ENCODE peak calls at places on chromosomes 11 and 22, in six cellular contexts. I, J, A, F, O and V are unnamed samples.

GRCh38 chr11:119975561-119976152 is 162.3 kb downstream of the TRIM29 start:
- DNase-seq in J (no peak), A (no peak), O (no peak), F (peak; percentile 63), I (no peak), V (no peak)

GRCh38 chr11:112499153-112499907 is 238.7 kb upstream of the PLET1 start:
- DNase-seq in A (no peak), O (no peak), J (no peak), I (no peak), F (no peak), V (no peak)

GRCh38 chr11:44229664-44230063 is 80.3 kb downstream of the ALX4 start:
- DNase-seq in O (no peak), F (no peak), J (no peak), I (no peak), A (no peak), V (no peak)

GRCh38 chr11:28675183-28675582 is 567.0 kb downstream of the METTL15 start:
- DNase-seq in F (no peak), O (no peak), A (no peak), I (no peak), J (no peak), V (no peak)

GRCh38 chr11:69541501-69542313 is 60.2 kb downstream of the LINC01488 start:
- DNase-seq in J (no peak), I (no peak), F (no peak), A (no peak), O (no peak), V (no peak)

GRCh38 chr11:12177739-12178338 is 67.4 kb downstream of the MICAL2 start:
- DNase-seq in O (no peak), J (no peak), F (no peak), A (peak; percentile 62), I (no peak), V (no peak)

GRCh38 chr11:3947084-3947483 is 91.6 kb downstream of the STIM1 start:
- DNase-seq in I (no peak), J (peak; percentile 42), A (no peak), F (no peak), O (no peak), V (no peak)

GRCh38 chr11:71293961-71294782 is 41.8 kb upstream of the SHANK2 start:
- DNase-seq in F (no peak), J (no peak), I (no peak), O (no peak), A (no peak), V (no peak)

GRCh38 chr11:68938088-68938487 is 34.4 kb downstream of the IGHMBP2 start:
- DNase-seq in A (no peak), J (no peak), O (peak; percentile 41), F (no peak), I (no peak), V (no peak)

GRCh38 chr22:17970205-17970708 is 54.1 kb downstream of the MICAL3 start:
- DNase-seq in I (no peak), F (no peak), O (no peak), A (peak; percentile 65), J (no peak), V (no peak)

GRCh38 chr22:25101986-25102385 is 97.7 kb upstream of the CRYBB3 start:
- DNase-seq in A (no peak), F (no peak), I (no peak), O (no peak), J (no peak), V (no peak)

GRCh38 chr22:47788461-47788860 is 1026.0 kb downstream of the TBC1D22A start:
- DNase-seq in F (no peak), O (no peak), J (no peak), A (no peak), I (no peak), V (no peak)

GRCh38 chr11:105975128-105975527 is 46.9 kb downstream of the MSANTD4 start:
- DNase-seq in A (no peak), F (no peak), O (no peak), I (no peak), J (no peak), V (no peak)

GRCh38 chr11:28702450-28702790 is 594.2 kb downstream of the METTL15 start:
- DNase-seq in A (no peak), O (no peak), F (no peak), I (no peak), J (no peak), V (no peak)

GRCh38 chr11:9980931-9981330 is 313.1 kb downstream of the SBF2 start:
- DNase-seq in I (no peak), A (no peak), J (no peak), O (no peak), F (no peak), V (no peak)

GRCh38 chr22:32204211-32204855 is 540 bp downstream of the RFPL2 start:
- DNase-seq in F (no peak), J (no peak), A (no peak), O (no peak), I (no peak), V (no peak)

GRCh38 chr11:113906038-113906437 is 1.4 kb downstream of the HTR3B start:
- DNase-seq in J (peak; percentile 72), I (peak; percentile 8), O (no peak), A (no peak), F (no peak), V (no peak)

GRCh38 chr11:109000531-109000930 is 335.7 kb downstream of the DDX10 start:
- DNase-seq in O (no peak), J (no peak), F (no peak), I (no peak), A (no peak), V (no peak)

GRCh38 chr11:31340903-31341572 is 28.5 kb downstream of the DCDC1 start:
- DNase-seq in J (no peak), I (no peak), A (peak; percentile 23), O (no peak), F (no peak), V (no peak)

GRCh38 chr11:118633979-118634378 is 26.6 kb downstream of the PHLDB1 start:
- DNase-seq in O (no peak), F (no peak), I (no peak), A (no peak), J (no peak), V (no peak)

GRCh38 chr11:118635642-118636041 is 28.2 kb downstream of the PHLDB1 start:
- DNase-seq in J (no peak), I (no peak), O (no peak), A (no peak), F (no peak), V (no peak)

GRCh38 chr11:118636569-118637290 is 29.3 kb downstream of the PHLDB1 start:
- DNase-seq in J (no peak), F (no peak), O (no peak), A (no peak), I (no peak), V (no peak)

GRCh38 chr11:118634435-118635236 is 27.2 kb downstream of the PHLDB1 start:
- DNase-seq in I (no peak), O (peak; percentile 90), J (peak; percentile 88), F (peak; percentile 90), A (no peak), V (no peak)

GRCh38 chr11:118635237-118635591 is 27.8 kb downstream of the PHLDB1 start:
- DNase-seq in F (no peak), O (no peak), J (no peak), I (no peak), A (no peak), V (no peak)
- H3K4me3 ChIP-seq in F (peak overlapping the region; percentile 47), O (no peak overlapping the region), J (no peak overlapping the region), I (no peak overlapping the region), A (no peak overlapping the region), V (no peak overlapping the region)

DNA sequence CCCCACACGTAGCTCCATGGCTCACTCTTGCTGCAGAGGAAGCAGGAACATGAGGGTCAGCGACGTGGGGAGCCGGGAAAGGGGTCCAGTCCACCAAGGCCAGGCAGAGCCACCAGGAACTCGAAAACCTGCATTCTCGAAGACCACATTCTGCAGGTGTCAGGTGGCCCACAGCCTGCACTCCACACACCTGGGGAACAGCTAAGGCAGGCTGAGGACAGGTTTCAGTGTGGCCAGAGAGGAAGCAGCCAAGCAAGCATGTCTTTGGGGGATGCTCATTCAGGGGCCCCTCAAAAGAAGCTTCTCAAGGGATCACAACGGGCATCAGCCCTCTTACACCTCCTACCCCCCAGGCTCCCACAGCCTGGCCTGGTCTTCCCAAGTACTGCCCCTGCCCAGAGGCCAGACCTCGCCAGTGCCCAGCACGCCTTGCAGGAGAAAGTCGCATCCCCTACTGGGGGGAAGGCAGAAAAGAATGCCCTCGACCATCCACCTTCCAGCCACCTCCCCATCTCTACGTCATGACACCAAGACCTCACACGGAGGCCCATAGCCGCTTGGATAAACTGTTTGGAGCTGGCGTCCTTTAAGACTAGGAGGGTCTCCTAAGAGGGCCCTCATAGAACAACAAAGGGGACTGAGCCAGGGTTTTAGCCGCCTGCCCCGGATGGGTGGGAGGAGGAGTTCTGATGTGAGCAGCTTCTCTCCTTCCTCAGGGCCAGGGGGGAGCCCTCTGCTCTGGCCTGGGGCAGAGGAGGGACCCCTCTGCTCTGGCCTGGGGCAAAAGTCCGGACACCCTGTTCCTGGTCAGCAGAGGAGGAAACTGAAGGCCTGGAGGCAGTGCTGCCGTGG is 2.9 kb downstream of the CSNK1E start:
- DNase-seq in I (no peak), J (peak; percentile 44), F (no peak), A (no peak), O (no peak), V (no peak)
- TF ChIP-seq CTCF in I (no peak), J (no peak), F (no peak), A (peak; percentile 26), O (no peak), V (no peak)

DNA sequence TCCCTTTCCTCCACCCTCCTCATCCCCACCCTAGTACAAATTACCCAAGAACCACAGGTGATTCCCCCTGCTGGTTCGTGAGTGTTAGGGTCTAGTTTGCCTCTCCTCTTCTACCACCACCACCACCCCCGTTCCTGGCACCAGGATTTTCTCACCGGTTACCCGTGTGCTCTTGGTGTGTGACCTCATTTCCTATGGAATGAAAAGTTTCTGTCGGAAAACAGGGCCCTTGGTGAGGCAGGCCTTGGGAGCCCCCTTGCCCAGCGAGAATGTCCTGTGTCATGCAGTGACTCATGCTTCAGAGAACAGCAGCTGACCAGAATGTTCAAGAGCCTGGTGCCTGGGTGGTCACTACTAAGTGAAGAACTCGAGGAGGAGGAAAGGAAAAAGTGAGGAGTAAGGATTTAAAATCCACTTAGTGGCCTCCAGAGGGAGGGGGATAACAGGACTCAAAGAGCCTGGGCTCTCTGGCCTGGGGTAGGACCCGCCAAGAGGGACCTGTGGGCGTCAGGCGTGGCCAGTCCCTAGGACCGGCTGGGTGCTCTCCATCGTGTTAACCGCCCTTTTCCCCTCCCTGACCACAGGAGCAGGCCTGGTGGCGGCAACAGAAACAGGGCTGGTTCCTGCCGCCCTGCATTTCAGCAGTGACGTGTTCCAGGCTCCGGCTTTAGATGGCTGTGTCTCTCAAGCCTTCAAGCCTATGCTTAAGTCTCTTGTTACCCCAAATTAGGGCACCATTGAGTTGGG is 30.2 kb downstream of the C22orf31 start:
- DNase-seq in A (peak; percentile 96), J (peak; percentile 40), F (peak; percentile 70), O (no peak), I (peak; percentile 79), V (peak; percentile 79)
- H3K4me3 ChIP-seq in A (peak overlapping the region; percentile 54), J (no peak overlapping the region), F (peak overlapping the region; percentile 64), O (no peak overlapping the region), I (peak overlapping the region; percentile 1), V (peak overlapping the region; percentile 48)

DNA sequence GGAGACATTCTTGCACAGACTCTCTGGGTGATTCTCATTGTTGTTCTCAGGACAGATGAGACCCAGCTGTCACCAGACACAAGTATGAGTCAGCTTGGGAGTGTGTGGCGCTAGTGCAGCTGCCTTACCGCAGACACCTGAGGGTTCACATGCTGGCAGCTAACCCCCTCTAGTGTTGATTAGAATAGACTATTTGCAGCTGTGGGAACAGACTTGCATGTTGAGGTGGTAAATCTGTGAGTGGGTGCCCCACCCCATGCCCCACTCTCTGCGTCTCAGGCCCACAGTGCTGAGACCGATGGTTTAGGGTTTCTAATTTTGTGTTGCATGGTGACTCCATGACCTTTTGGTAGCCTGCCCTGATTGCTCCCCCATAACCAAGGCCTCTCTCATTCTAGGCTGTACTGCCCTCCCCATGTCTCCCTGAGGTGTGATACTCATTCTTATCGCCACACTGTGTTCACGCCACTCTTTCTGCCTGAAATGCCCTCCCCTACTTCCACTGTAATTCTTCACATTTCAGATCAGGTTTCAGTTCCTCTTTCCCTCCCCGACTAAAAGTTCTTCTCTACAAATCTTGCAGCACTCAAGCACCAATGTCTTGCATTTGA is 73.7 kb upstream of the KIRREL3 start:
- DNase-seq in A (peak; percentile 9), I (peak; percentile 26), O (no peak), J (peak; percentile 66), F (no peak), V (peak; percentile 29)
- TF ChIP-seq CTCF in A (peak; percentile 54), I (peak; percentile 48), O (no peak), J (peak; percentile 62), F (no peak), V (peak; percentile 73)